ENCODE peak calls at places on chromosomes 5 and 9, in four cellular contexts. One of them, this sample, is unnamed.

GRCh38 chr5:121174351-121174750 is 677.3 kb upstream of the FTMT start:
- DNase-seq in GM13976: no peak
- DNase-seq in GM12878: no peak
- DNase-seq in thoracic aorta: no peak
- DNase-seq in this sample: no peak

GRCh38 chr9:128022886-128023285 is 42.1 kb upstream of the EEIG1 start:
- DNase-seq in GM13976: no peak
- DNase-seq in thoracic aorta: no peak
- DNase-seq in GM12878: no peak
- DNase-seq in this sample: no peak

GRCh38 chr5:53167836-53168235 is 58.3 kb upstream of the MOCS2 start:
- DNase-seq in GM12878: no peak
- DNase-seq in GM13976: no peak
- DNase-seq in thoracic aorta: no peak
- DNase-seq in this sample: no peak

GRCh38 chr9:131104016-131104740 is 7.8 kb downstream of the AIF1L start:
- DNase-seq in GM13976: no peak
- DNase-seq in GM12878: no peak
- DNase-seq in thoracic aorta: no peak
- DNase-seq in this sample: no peak

GRCh38 chr5:55450050-55450765 is 84.6 kb downstream of the PLPP1 start:
- DNase-seq in GM13976: no peak
- DNase-seq in GM12878: no peak
- DNase-seq in thoracic aorta: no peak
- DNase-seq in this sample: no peak

GRCh38 chr5:36323926-36324781 is 22.5 kb upstream of the RANBP3L start:
- DNase-seq in GM13976: no peak
- DNase-seq in thoracic aorta: no peak
- DNase-seq in GM12878: no peak
- DNase-seq in this sample: no peak

GRCh38 chr5:36944607-36945225 is 68.1 kb downstream of the NIPBL start:
- DNase-seq in GM12878: no peak
- DNase-seq in GM13976: peak; percentile 25
- DNase-seq in thoracic aorta: no peak
- DNase-seq in this sample: peak; percentile 39

GRCh38 chr5:169443249-169443784 is 140.3 kb upstream of the SPDL1 start:
- DNase-seq in thoracic aorta: no peak
- DNase-seq in GM12878: no peak
- DNase-seq in GM13976: no peak
- DNase-seq in this sample: no peak

GRCh38 chr9:125985998-125986655 is 239.0 kb downstream of the PBX3 start:
- DNase-seq in thoracic aorta: no peak
- DNase-seq in GM13976: no peak
- DNase-seq in GM12878: no peak
- DNase-seq in this sample: no peak

GRCh38 chr5:17087035-17087434 is 130.4 kb upstream of the BASP1 start:
- DNase-seq in GM13976: no peak
- DNase-seq in GM12878: no peak
- DNase-seq in thoracic aorta: no peak
- DNase-seq in this sample: no peak

GRCh38 chr5:36242534-36243144 is 914 bp upstream of the NADK2 start:
- DNase-seq in GM13976: no peak
- DNase-seq in GM12878: no peak
- DNase-seq in thoracic aorta: no peak
- DNase-seq in this sample: no peak

GRCh38 chr9:5650356-5651105 is 21.6 kb downstream of the RIC1 start:
- DNase-seq in thoracic aorta: no peak
- DNase-seq in GM13976: no peak
- DNase-seq in GM12878: no peak
- DNase-seq in this sample: no peak

GRCh38 chr9:14865206-14865605 is 45.0 kb downstream of the FREM1 start:
- DNase-seq in GM12878: no peak
- DNase-seq in GM13976: no peak
- DNase-seq in thoracic aorta: no peak
- DNase-seq in this sample: no peak

GRCh38 chr5:27414099-27414498 is 375.7 kb upstream of the CDH9 start:
- DNase-seq in GM12878: no peak
- DNase-seq in thoracic aorta: no peak
- DNase-seq in GM13976: no peak
- DNase-seq in this sample: no peak

GRCh38 chr5:61678966-61679365 is 346.9 kb downstream of the ZSWIM6 start:
- DNase-seq in GM12878: no peak
- DNase-seq in GM13976: no peak
- DNase-seq in thoracic aorta: no peak
- DNase-seq in this sample: no peak

GRCh38 chr9:78821126-78821822 is 524.3 kb downstream of the PSAT1 start:
- DNase-seq in GM12878: no peak
- DNase-seq in thoracic aorta: no peak
- DNase-seq in GM13976: peak; percentile 47
- DNase-seq in this sample: no peak

GRCh38 chr5:109155625-109156024 is 254.1 kb downstream of the PJA2 start:
- DNase-seq in GM12878: no peak
- DNase-seq in thoracic aorta: no peak
- DNase-seq in GM13976: no peak
- DNase-seq in this sample: no peak

GRCh38 chr5:54259090-54259489 is 51.3 kb downstream of the ARL15 start:
- DNase-seq in GM13976: no peak
- DNase-seq in GM12878: no peak
- DNase-seq in thoracic aorta: no peak
- DNase-seq in this sample: no peak

GRCh38 chr5:65927497-65928340 is 1.3 kb downstream of the ERBIN start:
- DNase-seq in thoracic aorta: no peak
- DNase-seq in GM12878: no peak
- DNase-seq in GM13976: peak; percentile 65
- DNase-seq in this sample: no peak

GRCh38 chr5:150848271-150848670 is 1.9 kb downstream of the IRGM start:
- DNase-seq in GM13976: no peak
- DNase-seq in thoracic aorta: no peak
- DNase-seq in GM12878: no peak
- DNase-seq in this sample: no peak

GRCh38 chr9:37309136-37309535 is 113.4 kb upstream of the GRHPR start:
- DNase-seq in GM12878: no peak
- DNase-seq in GM13976: peak; percentile 24
- DNase-seq in thoracic aorta: no peak
- DNase-seq in this sample: no peak

GRCh38 chr9:120870206-120870605 is 6.8 kb downstream of the PHF19 start:
- DNase-seq in GM12878: no peak
- DNase-seq in GM13976: no peak
- DNase-seq in thoracic aorta: no peak
- DNase-seq in this sample: no peak

GRCh38 chr5:2757563-2758311 is 6.3 kb upstream of the IRX2 start:
- DNase-seq in GM13976: no peak
- DNase-seq in thoracic aorta: no peak
- DNase-seq in GM12878: no peak
- DNase-seq in this sample: no peak

GRCh38 chr9:129471201-129472019 is 149.5 kb downstream of the C9orf50 start:
- DNase-seq in GM12878: no peak
- DNase-seq in thoracic aorta: no peak
- DNase-seq in GM13976: no peak
- DNase-seq in this sample: no peak

GRCh38 chr5:36311967-36312366 is 10.3 kb upstream of the RANBP3L start:
- DNase-seq in thoracic aorta: no peak
- DNase-seq in GM13976: no peak
- DNase-seq in GM12878: no peak
- DNase-seq in this sample: no peak

GRCh38 chr5:160262665-160263064 is 33.4 kb downstream of the FABP6 start:
- DNase-seq in GM13976: no peak
- DNase-seq in thoracic aorta: no peak
- DNase-seq in GM12878: no peak
- DNase-seq in this sample: no peak

GRCh38 chr5:67187318-67187717 is 9.3 kb downstream of the CD180 start:
- DNase-seq in thoracic aorta: no peak
- DNase-seq in GM13976: no peak
- DNase-seq in GM12878: no peak
- DNase-seq in this sample: no peak

GRCh38 chr9:27487927-27488326 is 36.2 kb upstream of the IFNK start:
- DNase-seq in GM12878: no peak
- DNase-seq in thoracic aorta: no peak
- DNase-seq in GM13976: no peak
- DNase-seq in this sample: no peak

GRCh38 chr5:90967851-90968250 is 409.3 kb downstream of the ADGRV1 start:
- DNase-seq in thoracic aorta: no peak
- DNase-seq in GM13976: no peak
- DNase-seq in GM12878: no peak
- DNase-seq in this sample: no peak

DNA sequence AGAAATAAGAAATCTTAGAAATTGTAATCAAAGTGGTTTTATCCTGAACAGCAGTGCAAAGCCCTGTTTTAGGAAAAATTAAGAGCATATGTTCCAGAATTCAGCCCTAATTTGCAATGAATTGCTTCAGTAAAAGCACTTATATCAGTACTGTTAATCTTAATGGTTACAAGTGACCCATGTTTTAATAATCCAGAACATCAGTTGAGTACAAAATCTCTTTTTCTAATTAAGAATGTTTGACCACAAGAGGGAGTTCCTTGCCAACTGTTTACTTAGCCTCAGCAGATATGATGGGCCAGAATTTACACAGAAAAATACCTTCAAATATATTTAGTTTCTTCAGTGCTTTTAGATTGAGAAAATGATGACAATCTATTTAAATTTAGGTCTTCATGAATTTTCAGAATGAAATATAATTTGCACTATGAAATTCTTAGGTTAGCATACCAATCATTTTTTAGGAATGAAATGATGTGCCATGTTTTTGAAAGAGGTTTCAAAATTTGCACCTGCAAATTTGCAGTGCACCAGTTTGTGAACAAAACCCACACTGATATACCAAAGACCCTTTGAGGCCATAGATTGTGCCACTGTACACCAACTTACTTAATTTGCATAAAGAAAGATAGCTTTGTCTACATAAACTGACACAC is 926.3 kb upstream of the ARRDC3 start:
- DNase-seq in GM13976: peak; percentile 11
- DNase-seq in thoracic aorta: no peak
- DNase-seq in GM12878: no peak
- DNase-seq in this sample: peak; percentile 14
- TF ChIP-seq CTCF in GM13976: peak; percentile 21
- TF ChIP-seq CTCF in thoracic aorta: peak; percentile 18
- TF ChIP-seq CTCF in GM12878: no peak
- TF ChIP-seq CTCF in this sample: peak; percentile 38

GRCh38 chr5:133434336-133434735 is 178.0 kb downstream of the FSTL4 start:
- DNase-seq in GM12878: no peak
- DNase-seq in GM13976: no peak
- DNase-seq in thoracic aorta: no peak
- DNase-seq in this sample: no peak
- TF ChIP-seq CTCF in GM12878: no peak
- TF ChIP-seq CTCF in GM13976: no peak
- TF ChIP-seq CTCF in thoracic aorta: no peak
- TF ChIP-seq CTCF in this sample: no peak

GRCh38 chr5:141495456-141495811 is 6.6 kb downstream of the PCDHGC5 start:
- DNase-seq in GM13976: no peak
- DNase-seq in GM12878: no peak
- DNase-seq in thoracic aorta: no peak
- DNase-seq in this sample: no peak

GRCh38 chr5:141492168-141492885 is 3.4 kb downstream of the PCDHGC5 start:
- DNase-seq in thoracic aorta: no peak
- DNase-seq in GM13976: peak; percentile 60
- DNase-seq in GM12878: no peak
- DNase-seq in this sample: no peak

GRCh38 chr5:141491323-141492167 is 2.7 kb downstream of the PCDHGC5 start:
- DNase-seq in GM13976: no peak
- DNase-seq in GM12878: no peak
- DNase-seq in thoracic aorta: no peak
- DNase-seq in this sample: no peak

GRCh38 chr5:141494761-141495455 is 6.0 kb downstream of the PCDHGC5 start:
- DNase-seq in GM13976: no peak
- DNase-seq in thoracic aorta: no peak
- DNase-seq in GM12878: no peak
- DNase-seq in this sample: no peak

DNA sequence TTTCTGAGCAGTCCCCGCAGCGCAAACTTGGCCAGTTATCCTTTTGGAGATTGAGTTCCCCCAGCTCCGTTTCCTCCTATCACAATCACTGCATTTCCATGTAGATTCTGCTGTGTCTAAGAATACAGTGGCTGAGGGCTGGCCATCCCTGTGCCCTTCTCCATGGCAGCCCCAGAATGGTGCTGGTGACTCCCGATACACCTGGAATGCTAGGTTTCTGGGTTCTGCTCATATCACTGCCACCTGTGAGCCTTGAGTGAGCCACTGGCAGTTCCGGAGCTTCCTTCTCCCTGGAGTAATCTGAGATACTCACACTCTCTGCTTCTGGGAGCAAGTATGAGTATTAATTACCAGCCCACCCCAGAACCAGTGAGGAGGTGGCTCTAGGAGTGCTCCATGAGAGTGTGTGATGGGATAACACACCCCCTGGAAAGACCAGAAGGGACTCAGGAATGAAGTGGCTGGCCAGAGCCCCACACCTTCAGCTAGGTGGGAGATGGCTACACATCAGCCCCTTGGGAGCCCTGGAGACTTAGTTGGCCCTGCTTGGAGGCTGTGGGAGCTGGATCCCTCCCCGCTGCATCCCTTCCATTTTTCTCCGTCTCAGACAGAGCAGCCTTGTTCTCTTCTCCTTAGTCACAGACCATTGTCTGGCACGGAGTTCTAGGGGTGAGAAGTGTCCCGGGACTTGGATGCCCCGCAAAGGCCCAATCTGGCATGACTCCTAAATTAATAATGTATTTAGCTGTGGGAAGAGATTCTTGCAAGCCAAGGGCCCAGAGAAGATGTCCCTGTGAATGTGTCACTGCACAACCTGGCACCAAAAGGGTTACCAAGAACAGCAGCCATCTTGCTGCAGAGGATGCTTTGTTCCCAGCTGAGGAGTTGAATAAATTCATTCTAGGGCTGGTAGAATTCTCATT is 4.9 kb downstream of the PCDHGC5 start:
- DNase-seq in thoracic aorta: no peak
- DNase-seq in GM12878: no peak
- DNase-seq in GM13976: no peak
- DNase-seq in this sample: no peak
- TF ChIP-seq CTCF in thoracic aorta: no peak
- TF ChIP-seq CTCF in GM12878: no peak
- TF ChIP-seq CTCF in GM13976: no peak
- TF ChIP-seq CTCF in this sample: no peak

DNA sequence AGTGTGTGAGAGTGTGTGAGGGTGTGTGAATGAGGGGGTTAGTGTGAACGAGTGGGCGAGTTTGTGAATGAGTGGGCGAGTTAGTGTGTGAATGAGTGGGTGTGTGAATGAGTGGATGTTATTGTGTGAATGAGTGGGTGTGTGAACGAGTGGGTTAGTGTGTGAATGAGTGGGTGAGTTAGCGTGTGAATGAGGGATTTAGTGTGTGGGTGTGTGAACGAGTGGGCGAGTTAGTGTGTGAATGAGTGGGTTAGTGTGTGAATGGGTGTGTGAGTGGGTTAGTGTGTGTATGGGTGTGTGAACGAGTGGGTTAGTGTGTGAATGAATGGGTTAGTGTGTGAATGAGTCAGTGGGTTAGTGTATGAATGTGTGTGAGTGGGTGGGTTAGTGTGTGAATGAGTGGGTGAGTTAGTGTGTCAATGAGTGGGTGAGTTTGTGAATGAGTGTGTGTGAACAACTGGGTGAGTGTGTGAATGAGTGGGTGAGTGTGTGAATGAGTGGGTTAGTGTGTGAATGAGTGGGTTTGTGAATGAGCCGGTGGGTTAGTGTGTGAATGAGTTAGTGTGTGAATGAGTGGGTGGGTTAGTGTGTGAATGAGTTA is 37.5 kb downstream of the NKD2 start:
- DNase-seq in GM12878: no peak
- DNase-seq in thoracic aorta: no peak
- DNase-seq in GM13976: no peak
- DNase-seq in this sample: no peak
- TF ChIP-seq CTCF in GM12878: no peak
- TF ChIP-seq CTCF in thoracic aorta: no peak
- TF ChIP-seq CTCF in GM13976: no peak
- TF ChIP-seq CTCF in this sample: no peak

GRCh38 chr5:149474198-149474597 is 77.0 kb downstream of the CSNK1A1 start:
- DNase-seq in GM12878: no peak
- DNase-seq in thoracic aorta: no peak
- DNase-seq in GM13976: no peak
- DNase-seq in this sample: no peak
- TF ChIP-seq CTCF in GM12878: no peak
- TF ChIP-seq CTCF in thoracic aorta: no peak
- TF ChIP-seq CTCF in GM13976: no peak
- TF ChIP-seq CTCF in this sample: no peak

This sample was measured in AG09319.